ENCODE peak calls at places on chromosome 14, in five cellular contexts. I is activated CD4-positive, alpha-beta T cell treated with anti-CD3 and anti-CD28 coated beads for 24 hours; O is NCI-H1694; N is hippocampal formation; M is GM04504. F is an unnamed sample.

GRCh38 chr14:104968541-104969401 is 9.4 kb downstream of the AHNAK2 start:
- DNase-seq in I (no peak), O (no peak), M (no peak), N (no peak), F (no peak)

GRCh38 chr14:92886337-92886736 is 36.6 kb upstream of the CHGA start:
- DNase-seq in O (no peak), N (no peak), I (no peak), M (no peak), F (no peak)

GRCh38 chr14:56659964-56660551 is 80.5 kb downstream of the TMEM260 start:
- DNase-seq in N (peak), O (peak), I (no peak), M (peak), F (peak)

GRCh38 chr14:37048666-37049071 is 123.7 kb downstream of the SLC25A21 start:
- DNase-seq in N (no peak), M (no peak), I (no peak), O (no peak), F (no peak)

GRCh38 chr14:62168564-62169155 is 406.4 kb downstream of the SNAPC1 start:
- DNase-seq in I (no peak), M (no peak), O (no peak), N (no peak), F (no peak)

GRCh38 chr14:101589486-101590015 is 28.3 kb downstream of the DIO3 start:
- DNase-seq in N (no peak), I (no peak), O (no peak), M (no peak), F (no peak)

GRCh38 chr14:69553221-69553620 is 21.4 kb downstream of the CCDC177 start:
- DNase-seq in O (no peak), N (no peak), I (no peak), M (peak), F (peak)

GRCh38 chr14:92794547-92794941 is 439 bp downstream of the GOLGA5 start:
- DNase-seq in I (no peak), O (no peak), M (no peak), N (no peak), F (no peak)

GRCh38 chr14:92553456-92553855 is 39.9 kb downstream of the RIN3 start:
- DNase-seq in O (no peak), N (no peak), M (no peak), I (no peak), F (no peak)

F was measured in stromal cell of bone marrow.